ENCODE peak calls at places on chromosome 22, in ten cellular contexts. B is GM23248, I is mammary epithelial cell, D is IMR-90, U is SK-N-SH, V is H1, L is neural progenitor cell, R is PC-3, W is MM.1S, M is endothelial cell of umbilical vein. P is an unnamed sample.
A peak's percentile ranks its signal among the peaks of the same experiment; 100 is the strongest.

GRCh38 chr22:33891455-33891854 is 28.8 kb downstream of the LARGE1 start:
- DNase-seq in B (no peak), I (no peak), D (no peak), U (no peak), V (no peak), L (no peak), R (no peak), W (no peak), M (no peak), P (no peak)

GRCh38 chr22:19734163-19734562 is 10.8 kb downstream of the GP1BB start:
- DNase-seq in B (no peak), I (no peak), D (no peak), U (no peak), V (no peak), L (no peak), R (no peak), W (no peak), M (no peak), P (no peak)

GRCh38 chr22:39943366-39943765 is 16.8 kb upstream of the TMA7B start:
- DNase-seq in B (no peak), I (no peak), D (no peak), U (no peak), V (no peak), L (peak; percentile 61), R (peak; percentile 6), W (no peak), M (no peak), P (peak; percentile 55)

GRCh38 chr22:32995335-32995734 is 62.8 kb downstream of the SYN3 start:
- DNase-seq in B (no peak), I (no peak), D (no peak), U (no peak), V (no peak), L (no peak), R (no peak), W (no peak), M (no peak), P (no peak)

GRCh38 chr22:27810566-27810965 is 9.0 kb upstream of the MN1 start:
- DNase-seq in B (peak; percentile 89), I (no peak), D (peak; percentile 68), U (no peak), V (no peak), L (peak; percentile 42), R (peak; percentile 7), W (no peak), M (no peak), P (no peak)

GRCh38 chr22:45603631-45604030 is 68.0 kb upstream of the ATXN10 start:
- DNase-seq in B (peak; percentile 28), I (no peak), D (no peak), U (no peak), V (no peak), L (no peak), R (no peak), W (no peak), M (no peak), P (no peak)

GRCh38 chr22:30036656-30037055 is 43.6 kb upstream of the HORMAD2 start:
- DNase-seq in B (peak; percentile 59), I (no peak), D (peak; percentile 28), U (no peak), V (no peak), L (no peak), R (peak; percentile 52), W (no peak), M (no peak), P (no peak)

GRCh38 chr22:31846161-31847115 is 92.6 kb downstream of the DEPDC5 start:
- DNase-seq in B (peak; percentile 28), I (no peak), D (peak; percentile 96), U (peak; percentile 25), V (no peak), L (no peak), R (no peak), W (no peak), M (no peak), P (no peak)

GRCh38 chr22:40491990-40492631 is 121.7 kb downstream of the SGSM3 start:
- DNase-seq in B (peak; percentile 58), I (no peak), D (peak; percentile 40), U (no peak), V (no peak), L (no peak), R (no peak), W (peak; percentile 83), M (no peak), P (no peak)

GRCh38 chr22:33002035-33002434 is 56.1 kb downstream of the SYN3 start:
- DNase-seq in B (no peak), I (peak; percentile 71), D (no peak), U (no peak), V (no peak), L (no peak), R (no peak), W (no peak), M (no peak), P (no peak)

GRCh38 chr22:32106930-32107329 is 52.2 kb downstream of the C22orf42 start:
- DNase-seq in B (peak; percentile 18), I (peak; percentile 39), D (no peak), U (no peak), V (no peak), L (peak; percentile 69), R (peak; percentile 36), W (peak; percentile 28), M (no peak), P (peak; percentile 58)

DNA sequence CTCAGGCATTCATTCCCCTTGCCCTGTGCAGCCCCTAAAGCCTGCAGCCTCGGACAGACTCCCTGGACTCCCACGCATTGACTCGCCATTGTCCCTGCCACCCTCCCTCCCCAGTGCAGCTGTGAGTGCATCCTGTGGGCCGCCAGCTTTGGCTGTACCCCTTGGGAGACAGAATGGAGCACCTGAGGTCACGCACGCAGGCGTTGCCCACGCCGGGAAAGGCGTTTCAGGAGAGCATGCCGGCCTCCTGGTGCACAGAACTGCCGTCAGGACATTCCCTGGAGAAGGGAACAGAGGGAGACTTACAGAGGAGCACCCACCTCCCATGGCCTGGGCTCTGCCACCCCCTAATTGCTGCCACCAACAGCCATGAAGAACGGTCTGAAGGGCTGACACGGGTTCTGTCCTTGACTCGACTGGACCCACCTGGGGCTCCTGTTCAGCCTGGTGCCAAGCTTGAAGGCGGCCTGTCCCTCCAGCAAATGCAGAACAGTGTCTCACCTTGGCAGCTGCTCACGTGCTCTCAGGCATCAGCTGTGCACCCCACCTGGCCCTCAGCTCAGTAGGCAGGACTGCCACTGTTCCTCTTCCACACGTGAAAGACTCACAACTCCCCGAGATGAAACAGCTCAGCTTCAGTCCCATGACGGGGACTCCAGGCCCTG is 503.8 kb downstream of the BRD1 start:
- DNase-seq in B (no peak), I (no peak), D (no peak), U (no peak), V (no peak), L (no peak), R (no peak), W (no peak), M (no peak), P (no peak)
- H3K9me3 ChIP-seq in B (no peaks in the 10 kb centered on the region), I (peaks cover 53% of the 10 kb centered on the region), D (peaks cover 61% of the 10 kb centered on the region), U (no peaks in the 10 kb centered on the region), V (no peaks in the 10 kb centered on the region), L (no peaks in the 10 kb centered on the region), R (no peaks in the 10 kb centered on the region), W (no peaks in the 10 kb centered on the region), M (no peaks in the 10 kb centered on the region), P (peaks cover 3% of the 10 kb centered on the region)

GRCh38 chr22:23107487-23108323 is 34.1 kb downstream of the RSPH14 start:
- DNase-seq in B (no peak), I (no peak), D (no peak), U (no peak), V (no peak), L (no peak), R (no peak), W (no peak), M (no peak), P (no peak)
- H4K20me1 ChIP-seq in B (no peaks in the 10 kb centered on the region), I (no peaks in the 10 kb centered on the region), D (no peaks in the 10 kb centered on the region), U (no peaks in the 10 kb centered on the region), V (peaks cover 16% of the 10 kb centered on the region), L (peaks cover 35% of the 10 kb centered on the region), R (no peaks in the 10 kb centered on the region), W (no peaks in the 10 kb centered on the region), M (no peaks in the 10 kb centered on the region), P (peaks cover 3% of the 10 kb centered on the region)

GRCh38 chr22:20980523-20980922 is 1.6 kb upstream of the LZTR1 start:
- DNase-seq in B (no peak), I (no peak), D (no peak), U (no peak), V (no peak), L (no peak), R (no peak), W (no peak), M (no peak), P (no peak)
- H3K9ac ChIP-seq in B (no peak overlapping the region), I (no peak overlapping the region), D (no peak overlapping the region), U (no peak overlapping the region), V (no peak overlapping the region), L (no peak overlapping the region), R (no peak overlapping the region), W (no peak overlapping the region), M (no peak overlapping the region), P (peak overlapping the region; percentile 88)

GRCh38 chr22:47375621-47376321 is 613.3 kb downstream of the TBC1D22A start:
- DNase-seq in B (no peak), I (no peak), D (no peak), U (no peak), V (no peak), L (no peak), R (no peak), W (no peak), M (no peak), P (no peak)

GRCh38 chr22:47376322-47376700 is 613.9 kb downstream of the TBC1D22A start:
- DNase-seq in B (no peak), I (no peak), D (no peak), U (no peak), V (no peak), L (no peak), R (no peak), W (no peak), M (no peak), P (no peak)

GRCh38 chr22:47376901-47377520 is 614.6 kb downstream of the TBC1D22A start:
- DNase-seq in B (no peak), I (no peak), D (no peak), U (no peak), V (no peak), L (no peak), R (no peak), W (no peak), M (no peak), P (no peak)

GRCh38 chr22:47379037-47379436 is 616.6 kb downstream of the TBC1D22A start:
- DNase-seq in B (no peak), I (no peak), D (no peak), U (no peak), V (no peak), L (no peak), R (no peak), W (no peak), M (no peak), P (no peak)

DNA sequence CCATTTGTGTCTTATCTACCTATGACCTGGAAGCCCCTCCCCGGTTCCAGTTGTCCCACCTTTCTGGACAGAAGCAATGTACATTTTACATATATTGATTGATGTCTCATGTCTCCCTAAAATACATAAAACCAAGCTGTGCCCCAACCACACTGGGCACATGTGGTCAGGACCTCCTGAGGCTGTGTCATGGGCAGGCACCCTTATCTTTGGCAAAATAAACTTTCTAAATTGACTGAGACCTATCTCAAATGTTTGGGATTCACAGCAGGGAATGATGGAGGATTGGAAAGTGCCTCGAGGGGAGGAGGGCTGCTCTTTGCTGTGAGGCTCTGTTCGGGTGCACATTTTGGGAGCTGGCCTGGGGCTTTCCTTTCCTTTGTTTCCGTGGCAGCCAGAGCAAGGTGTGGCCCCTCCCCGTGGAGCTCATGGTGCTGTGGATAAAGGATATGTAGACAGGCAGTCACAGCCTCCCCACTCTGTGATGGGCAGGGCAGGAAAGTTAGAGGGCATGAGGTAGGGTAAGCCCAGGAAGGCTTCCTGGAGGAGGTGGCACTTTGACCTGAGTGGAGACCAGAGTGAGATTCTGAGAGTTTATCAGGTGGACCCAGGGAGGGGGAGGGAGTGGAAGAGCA is 615.6 kb downstream of the TBC1D22A start:
- DNase-seq in B (no peak), I (no peak), D (no peak), U (no peak), V (no peak), L (no peak), R (no peak), W (no peak), M (no peak), P (no peak)
- H3K9me3 ChIP-seq in B (no peaks in the 10 kb centered on the region), I (peaks cover 35% of the 10 kb centered on the region), D (no peaks in the 10 kb centered on the region), U (no peaks in the 10 kb centered on the region), V (peaks cover 68% of the 10 kb centered on the region), L (no peaks in the 10 kb centered on the region), R (no peaks in the 10 kb centered on the region), W (no peaks in the 10 kb centered on the region), M (no peaks in the 10 kb centered on the region), P (no peaks in the 10 kb centered on the region)